ENCODE peak calls at places on chromosomes 2 and 18, in nine cellular contexts. G, S, U, N, I, Q, C, H and K are unnamed samples.

GRCh38 chr18:55338955-55339662 is 248.9 kb downstream of the TCF4 start:
- DNase-seq in H (no peak), Q (no peak), U (peak), S (no peak), N (no peak), C (peak), G (no peak), I (no peak), K (no peak)

GRCh38 chr2:168495524-168495923 is 39.5 kb downstream of the CERS6 start:
- DNase-seq in U (no peak), C (no peak), S (no peak), H (no peak), N (no peak), G (no peak), Q (peak), I (no peak), K (no peak)

GRCh38 chr2:77469086-77469485 is 53.1 kb downstream of the LRRTM4 start:
- DNase-seq in C (no peak), Q (no peak), U (no peak), I (no peak), N (no peak), S (no peak), G (no peak), H (no peak), K (no peak)

GRCh38 chr2:235230809-235231601 is 262.8 kb upstream of the AGAP1 start:
- DNase-seq in C (peak), S (no peak), N (no peak), U (no peak), H (no peak), Q (no peak), G (peak), I (no peak), K (no peak)

GRCh38 chr2:48714240-48714639 is 41.3 kb downstream of the LHCGR start:
- DNase-seq in N (no peak), C (peak), I (no peak), Q (no peak), S (no peak), H (no peak), U (no peak), G (peak), K (no peak)

GRCh38 chr18:5155180-5155906 is 41.7 kb downstream of the AKAIN1 start:
- DNase-seq in U (no peak), Q (no peak), C (no peak), H (no peak), N (no peak), S (no peak), I (no peak), G (no peak), K (no peak)

GRCh38 chr2:27622921-27623384 is 5.9 kb downstream of the CCDC121 start:
- DNase-seq in Q (no peak), G (peak), U (peak), H (no peak), N (no peak), S (no peak), C (peak), I (no peak), K (no peak)

GRCh38 chr2:54430649-54431048 is 25.5 kb upstream of the SPTBN1 start:
- DNase-seq in N (no peak), G (no peak), I (no peak), U (no peak), S (no peak), Q (no peak), C (no peak), H (no peak), K (no peak)

GRCh38 chr2:155404433-155405002 is 706.0 kb downstream of the KCNJ3 start:
- DNase-seq in I (no peak), G (no peak), U (no peak), C (no peak), S (no peak), N (no peak), Q (no peak), H (no peak), K (no peak)

GRCh38 chr2:219595250-219595649 is 2.4 kb upstream of the STK11IP start:
- DNase-seq in S (no peak), C (no peak), G (no peak), N (no peak), U (peak), Q (no peak), H (no peak), I (no peak), K (no peak)

GRCh38 chr18:39960545-39960944 is 1994.5 kb upstream of the PIK3C3 start:
- DNase-seq in Q (no peak), H (no peak), C (no peak), G (no peak), I (no peak), U (peak), S (no peak), N (no peak), K (no peak)

GRCh38 chr2:236674646-236675045 is 105.0 kb downstream of the ACKR3 start:
- DNase-seq in I (no peak), U (no peak), C (no peak), S (peak), G (no peak), Q (no peak), N (no peak), H (no peak), K (no peak)

GRCh38 chr2:201579536-201579935 is 63.8 kb downstream of the TMEM237 start:
- DNase-seq in Q (no peak), H (no peak), S (no peak), C (peak), G (no peak), N (no peak), U (no peak), I (no peak), K (no peak)

GRCh38 chr2:69798466-69798908 is 31.0 kb upstream of the GMCL1 start:
- DNase-seq in Q (no peak), I (no peak), N (no peak), U (peak), G (peak), S (no peak), C (peak), H (no peak), K (no peak)

GRCh38 chr2:143145056-143145455 is 15.8 kb downstream of the ARHGAP15 start:
- DNase-seq in H (no peak), U (no peak), I (no peak), C (no peak), S (no peak), G (no peak), Q (no peak), N (no peak), K (no peak)

GRCh38 chr2:33678447-33678846 is 79.3 kb upstream of the FAM98A start:
- DNase-seq in S (no peak), U (no peak), H (no peak), I (no peak), G (no peak), N (no peak), Q (no peak), C (no peak), K (no peak)

GRCh38 chr2:201513271-201513670 is 61.7 kb downstream of the STRADB start:
- DNase-seq in N (no peak), I (no peak), C (peak), G (no peak), H (no peak), S (no peak), Q (no peak), U (no peak), K (no peak)

GRCh38 chr2:126808929-126809328 is 89.8 kb upstream of the TEX51 start:
- DNase-seq in G (no peak), H (no peak), U (no peak), S (no peak), C (no peak), I (no peak), N (no peak), Q (no peak), K (no peak)

GRCh38 chr2:42443980-42444379 is 49.8 kb downstream of the KCNG3 start:
- DNase-seq in C (no peak), U (no peak), H (no peak), S (no peak), N (no peak), Q (no peak), I (no peak), G (no peak), K (no peak)

GRCh38 chr2:3959372-3959771 is 256.0 kb downstream of the DCDC2C start:
- DNase-seq in H (no peak), S (no peak), G (peak), Q (peak), C (peak), U (peak), N (no peak), I (no peak), K (peak)

GRCh38 chr18:47549141-47549540 is 297.7 kb upstream of the SKOR2 start:
- DNase-seq in G (no peak), N (no peak), U (no peak), S (no peak), I (no peak), Q (no peak), H (no peak), C (no peak), K (no peak)

GRCh38 chr18:42446195-42446594 is 491.2 kb downstream of the PIK3C3 start:
- DNase-seq in G (no peak), N (no peak), H (no peak), S (no peak), I (no peak), C (peak), Q (no peak), U (no peak), K (no peak)